ENCODE peak calls at places on chromosomes 6 and 20, in five cellular contexts. X is left ventricle myocardium inferior, R is right atrium auricular region, U is adrenal gland, O is A549. K is an unnamed sample.

GRCh38 chr6:29678114-29678513 is 2.8 kb downstream of the ZFP57 start:
- DNase-seq in X (no peak), O (no peak), R (no peak), U (no peak), K (no peak)

GRCh38 chr6:118476554-118476953 is 71.5 kb upstream of the PLN start:
- DNase-seq in U (no peak), R (no peak), O (no peak), X (no peak), K (no peak)

GRCh38 chr6:139153876-139154275 is 19.0 kb downstream of the HECA start:
- DNase-seq in U (no peak), O (no peak), X (no peak), R (no peak), K (no peak)

GRCh38 chr6:6697620-6698019 is 109.1 kb downstream of the LY86 start:
- DNase-seq in R (no peak), O (no peak), U (no peak), X (no peak), K (no peak)

GRCh38 chr6:106557837-106558236 is 71.5 kb downstream of the RTN4IP1 start:
- DNase-seq in X (no peak), O (no peak), R (no peak), U (no peak), K (no peak)

GRCh38 chr6:156832166-156832743 is 55.1 kb downstream of the ARID1B start:
- DNase-seq in R (no peak), U (peak), X (peak), O (peak), K (no peak)

GRCh38 chr6:42201382-42201781 is 6.6 kb upstream of the GUCA1B start:
- DNase-seq in R (no peak), X (no peak), U (no peak), O (no peak), K (no peak)

GRCh38 chr6:142118926-142119325 is 13.8 kb upstream of the GJE1 start:
- DNase-seq in X (no peak), U (no peak), O (no peak), R (no peak), K (no peak)

GRCh38 chr6:41531591-41532582 is 14.3 kb upstream of the FOXP4 start:
- DNase-seq in U (no peak), X (no peak), R (no peak), O (no peak), K (no peak)

GRCh38 chr20:15930324-15931305 is 642.6 kb downstream of the KIF16B start:
- DNase-seq in R (no peak), X (no peak), U (peak), O (peak), K (no peak)

GRCh38 chr20:58579819-58580492 is 64.8 kb upstream of the APCDD1L start:
- DNase-seq in R (no peak), O (no peak), X (no peak), U (no peak), K (no peak)

DNA sequence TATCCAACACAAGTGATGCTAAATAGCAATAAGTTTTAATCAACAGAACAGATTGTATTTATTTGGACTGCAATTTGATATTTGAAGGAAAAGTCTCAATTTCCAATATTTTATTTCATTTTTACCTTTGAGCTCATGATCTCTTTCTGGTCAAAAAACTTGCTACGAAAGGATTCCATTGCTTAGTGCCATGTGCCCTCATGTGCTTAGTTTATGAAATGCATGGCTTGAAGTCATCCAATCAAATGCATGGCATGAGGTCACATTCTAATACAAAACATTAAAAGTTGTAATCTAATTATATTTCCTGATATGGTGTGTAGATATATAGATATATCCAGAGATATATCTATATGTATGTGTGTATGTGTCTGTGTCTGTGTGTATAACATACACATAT is 321.2 kb upstream of the ADGRB3 start:
- DNase-seq in R (no peak), U (no peak), O (peak), X (no peak), K (no peak)
- TF ChIP-seq CTCF in R (no peak), U (no peak), O (no peak), X (no peak), K (peak)

GRCh38 chr6:90072961-90073464 is 178.7 kb downstream of the GJA10 start:
- DNase-seq in O (no peak), U (no peak), X (no peak), R (no peak), K (no peak)
- H3K4me3 ChIP-seq in O (no peak), U (no peak), X (no peak), R (no peak), K (no peak)

DNA sequence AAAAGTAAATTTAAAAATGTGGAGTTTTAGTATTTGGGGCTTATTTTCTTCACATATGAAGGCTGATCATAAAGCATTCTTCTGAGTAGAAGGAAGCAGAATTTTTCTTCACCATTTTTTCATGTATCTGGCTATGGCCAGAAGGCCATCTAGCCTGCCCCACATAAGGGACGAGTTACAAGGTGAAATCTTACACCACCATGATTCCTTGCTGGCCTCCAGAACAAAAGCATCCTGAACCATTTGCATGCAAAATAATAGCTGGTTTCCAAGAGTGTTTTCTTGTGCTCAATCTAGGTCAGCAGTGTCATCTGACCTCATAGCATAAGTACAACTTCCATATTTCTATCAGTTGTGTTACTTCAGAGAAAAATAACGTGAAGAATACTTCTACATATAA is 93.1 kb downstream of the BMP5 start:
- DNase-seq in O (no peak), R (no peak), U (no peak), X (no peak), K (no peak)
- H3K27ac ChIP-seq in O (no peak), R (no peak), U (no peak), X (no peak), K (no peak)

DNA sequence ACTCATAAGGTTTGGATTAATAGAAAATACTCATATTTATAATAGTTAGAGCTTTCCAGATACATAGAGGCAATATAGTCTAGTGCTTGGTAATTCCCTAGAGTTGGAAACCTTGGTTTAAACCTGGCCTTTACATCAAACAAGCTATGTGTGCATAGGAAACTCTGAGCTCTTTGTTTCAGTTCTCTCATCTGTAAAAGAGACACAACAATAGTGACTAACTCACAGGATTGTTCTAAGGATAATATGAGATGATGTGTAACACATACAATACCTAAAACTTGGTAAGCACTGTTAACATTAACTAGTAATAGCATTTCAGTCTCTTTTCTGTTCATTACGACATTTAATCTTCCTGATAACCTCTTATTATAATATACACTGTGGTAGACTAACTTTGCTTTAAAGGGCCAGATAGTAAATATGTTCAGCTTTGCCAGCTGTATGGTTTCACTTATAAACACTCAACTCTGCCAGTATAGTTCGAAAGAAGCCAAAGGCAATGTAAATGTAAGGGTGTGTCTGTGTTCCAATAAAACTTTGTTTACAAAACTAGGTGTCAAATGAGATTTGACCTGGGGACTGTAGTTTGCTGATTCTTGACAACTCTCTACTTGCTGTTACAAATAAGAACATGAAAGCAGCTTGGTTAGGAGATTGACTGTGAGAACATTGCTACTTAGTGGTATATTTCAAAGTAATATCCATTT is 370.6 kb upstream of the FLRT3 start:
- DNase-seq in X (no peak), U (no peak), O (no peak), R (no peak), K (no peak)
- TF ChIP-seq CTCF in X (no peak), U (no peak), O (no peak), R (no peak), K (no peak)

DNA sequence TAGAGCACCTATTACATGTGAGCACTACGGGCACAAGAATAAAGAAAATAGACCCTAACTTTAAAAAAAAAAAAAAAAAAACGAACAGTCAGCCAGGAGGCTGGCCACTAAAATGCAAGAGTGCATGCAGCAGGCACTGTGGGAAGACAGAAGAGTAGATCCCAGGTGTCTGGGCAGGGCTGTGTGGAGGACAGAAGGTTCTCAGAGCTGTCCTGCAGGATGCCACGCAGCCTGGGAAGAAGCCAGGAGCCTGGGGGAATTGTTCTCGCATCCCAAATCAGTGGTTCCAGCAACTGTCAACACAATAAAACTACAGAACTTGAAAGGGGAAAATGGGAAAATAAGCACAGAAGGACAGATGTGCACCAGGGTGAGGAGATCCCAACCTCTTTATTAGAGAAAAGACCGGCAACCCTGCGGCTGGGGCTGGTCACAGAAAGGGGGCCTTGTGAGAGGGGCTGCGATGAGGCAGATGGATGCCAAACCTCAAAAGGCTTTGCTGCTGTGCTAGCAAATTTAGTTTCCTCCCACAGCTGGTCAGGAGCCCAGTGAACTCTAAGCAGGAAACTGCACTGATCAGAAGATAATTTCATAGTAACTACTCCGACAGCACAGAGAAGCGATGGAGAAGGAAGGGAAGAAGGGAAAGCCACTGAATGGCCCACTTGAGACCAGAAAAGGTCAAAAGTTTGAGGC is 30.9 kb downstream of the MAP3K5 start:
- DNase-seq in U (no peak), R (no peak), X (peak), O (no peak), K (no peak)
- H3K4me3 ChIP-seq in U (no peak), R (no peak), X (peak), O (no peak), K (peak)

GRCh38 chr6:84764332-84765049 is at the start of gene TBX18:
- DNase-seq in U (peak), O (peak), X (peak), R (peak), K (peak)
- H3K27ac ChIP-seq in U (peak), O (peak), X (peak), R (peak), K (peak)

GRCh38 chr6:157989541-157990289 is 8.1 kb downstream of the SYNJ2 start:
- DNase-seq in R (no peak), X (peak), O (peak), U (peak), K (no peak)
- TF ChIP-seq CTCF in R (no peak), X (no peak), O (no peak), U (no peak), K (no peak)

GRCh38 chr20:25076731-25077609 is 5.0 kb downstream of the VSX1 start:
- DNase-seq in X (no peak), U (peak), O (peak), R (peak), K (peak)
- H3K4me3 ChIP-seq in X (peak), U (no peak), O (peak), R (no peak), K (peak)

GRCh38 chr20:44549123-44549522 is 27.3 kb upstream of the SERINC3 start:
- DNase-seq in R (no peak), U (no peak), O (no peak), X (no peak), K (no peak)
- H3K27ac ChIP-seq in R (peak), U (peak), O (no peak), X (peak), K (peak)

GRCh38 chr6:98841114-98841513 is 6.7 kb downstream of the POU3F2 start:
- DNase-seq in R (no peak), O (no peak), U (no peak), X (no peak), K (no peak)

GRCh38 chr6:98841589-98842488 is 7.5 kb downstream of the POU3F2 start:
- DNase-seq in U (no peak), X (no peak), R (no peak), O (no peak), K (no peak)

GRCh38 chr6:98838027-98838426 is 3.7 kb downstream of the POU3F2 start:
- DNase-seq in O (no peak), U (no peak), R (no peak), X (no peak), K (no peak)

GRCh38 chr6:98840385-98840784 is 6.0 kb downstream of the POU3F2 start:
- DNase-seq in U (no peak), X (no peak), O (no peak), R (no peak), K (no peak)

DNA sequence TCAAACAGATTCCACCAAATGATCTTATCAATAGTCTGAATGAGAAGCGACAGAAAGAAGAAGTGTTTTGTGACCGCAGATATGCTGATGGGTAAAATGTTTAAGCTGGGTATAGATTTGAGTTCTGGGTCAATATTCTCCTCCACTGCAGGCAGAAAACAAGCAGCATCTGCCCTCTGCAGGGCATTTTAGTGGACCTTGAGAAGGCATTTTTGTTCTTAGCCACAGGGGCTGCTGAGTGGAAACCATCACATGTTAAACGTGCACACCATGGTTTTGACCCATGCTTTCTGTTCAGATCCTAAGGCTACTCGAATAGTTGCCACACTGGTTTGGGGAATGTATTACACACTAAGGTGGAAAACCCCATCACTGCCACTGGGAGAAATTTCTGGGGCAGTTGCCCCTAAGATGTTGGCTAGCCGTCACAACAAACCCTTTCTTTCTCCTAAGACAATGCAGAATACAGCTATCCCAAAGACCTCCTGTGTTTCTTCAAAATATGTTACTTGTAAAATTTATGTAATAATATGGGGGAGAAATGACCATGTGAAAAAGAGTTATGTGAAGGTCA is 5.5 kb downstream of the POU3F2 start:
- DNase-seq in R (no peak), X (no peak), O (peak), U (no peak), K (no peak)
- TF ChIP-seq CTCF in R (no peak), X (no peak), O (peak), U (no peak), K (no peak)

K was measured in coronary artery.